ENCODE peak calls at places on chromosomes 11 and 22, in six cellular contexts. G, M, L, P, U and I are unnamed samples.

GRCh38 chr11:26025680-26026079 is 306.2 kb upstream of the ANO3 start:
- DNase-seq in G (no peak), M (no peak), L (no peak), P (no peak), U (no peak), I (no peak)

GRCh38 chr11:13440100-13440855 is 22.7 kb downstream of the BTBD10 start:
- DNase-seq in G (peak), M (peak), L (no peak), P (no peak), U (no peak), I (peak)

GRCh38 chr11:23725752-23726151 is 771.1 kb upstream of the LUZP2 start:
- DNase-seq in G (no peak), M (no peak), L (no peak), P (no peak), U (no peak), I (no peak)

GRCh38 chr11:45209904-45210699 is 63.7 kb downstream of the PRDM11 start:
- DNase-seq in G (peak), M (no peak), L (no peak), P (no peak), U (no peak), I (peak)

GRCh38 chr11:32043737-32044515 is 46.9 kb upstream of the RCN1 start:
- DNase-seq in G (no peak), M (no peak), L (no peak), P (no peak), U (no peak), I (no peak)

GRCh38 chr22:46148885-46149492 is 1.3 kb upstream of the PPARA start:
- DNase-seq in G (no peak), M (peak), L (no peak), P (no peak), U (no peak), I (no peak)

GRCh38 chr11:110490886-110491285 is 61.1 kb downstream of the FDX1 start:
- DNase-seq in G (no peak), M (no peak), L (no peak), P (no peak), U (no peak), I (no peak)

GRCh38 chr11:13291361-13291760 is 13.8 kb downstream of the BMAL1 start:
- DNase-seq in G (no peak), M (no peak), L (no peak), P (no peak), U (no peak), I (no peak)

GRCh38 chr11:61532136-61533038 is 23.8 kb downstream of the LRRC10B start:
- DNase-seq in G (no peak), M (peak), L (no peak), P (no peak), U (peak), I (no peak)